ENCODE peak calls at places on chromosomes 3 and 15, in eight cellular contexts. J, G, D, U, E, F, L and Y are unnamed samples.

GRCh38 chr15:91956026-91956723 is 102.7 kb downstream of the SLCO3A1 start:
- DNase-seq in J (peak; percentile 53), G (no peak), D (no peak), U (peak; percentile 3), E (peak; percentile 48), F (peak; percentile 25), L (no peak), Y (no peak)

GRCh38 chr15:95953032-95953431 is 377.5 kb upstream of the NR2F2 start:
- DNase-seq in J (no peak), G (no peak), D (no peak), U (peak; percentile 56), E (no peak), F (peak; percentile 8), L (no peak), Y (no peak)

GRCh38 chr3:47424434-47425382 is 43.9 kb downstream of the PTPN23 start:
- DNase-seq in J (no peak), G (no peak), D (no peak), U (no peak), E (no peak), F (no peak), L (no peak), Y (no peak)

GRCh38 chr3:123773681-123774431 is 110.3 kb downstream of the MYLK start:
- DNase-seq in J (peak; percentile 98), G (no peak), D (peak; percentile 30), U (no peak), E (no peak), F (peak; percentile 82), L (no peak), Y (no peak)

GRCh38 chr3:101859882-101860281 is 10.6 kb downstream of the NFKBIZ start:
- DNase-seq in J (no peak), G (no peak), D (no peak), U (no peak), E (no peak), F (no peak), L (no peak), Y (no peak)

GRCh38 chr15:74399511-74400312 is 32.3 kb upstream of the CYP11A1 start:
- DNase-seq in J (peak; percentile 81), G (no peak), D (no peak), U (peak; percentile 60), E (no peak), F (peak; percentile 91), L (no peak), Y (no peak)

GRCh38 chr15:45941367-45941766 is 306.5 kb downstream of the SQOR start:
- DNase-seq in J (no peak), G (no peak), D (no peak), U (no peak), E (no peak), F (no peak), L (no peak), Y (no peak)

GRCh38 chr3:151230644-151231043 is 27.6 kb upstream of the GPR171 start:
- DNase-seq in J (no peak), G (no peak), D (no peak), U (no peak), E (no peak), F (no peak), L (no peak), Y (no peak)

GRCh38 chr3:197750396-197750831 is 731 bp downstream of the FYTTD1 start:
- DNase-seq in J (peak; percentile 70), G (no peak), D (peak; percentile 53), U (peak; percentile 78), E (no peak), F (peak; percentile 66), L (peak; percentile 73), Y (no peak)

GRCh38 chr15:66877558-66878285 is 175.7 kb downstream of the SMAD6 start:
- DNase-seq in J (no peak), G (no peak), D (peak; percentile 5), U (no peak), E (no peak), F (no peak), L (peak; percentile 51), Y (no peak)

GRCh38 chr3:31980530-31981205 is 394 bp downstream of the OSBPL10 start:
- DNase-seq in J (no peak), G (no peak), D (peak; percentile 47), U (peak; percentile 57), E (no peak), F (peak; percentile 66), L (peak; percentile 73), Y (no peak)

GRCh38 chr3:5800965-5801364 is 613.5 kb downstream of the EDEM1 start:
- DNase-seq in J (no peak), G (no peak), D (no peak), U (no peak), E (no peak), F (no peak), L (no peak), Y (no peak)

GRCh38 chr3:12400795-12401194 is 83.5 kb upstream of the TSEN2 start:
- DNase-seq in J (peak; percentile 56), G (peak; percentile 54), D (no peak), U (peak; percentile 83), E (no peak), F (peak; percentile 91), L (no peak), Y (peak; percentile 53)

GRCh38 chr3:155995525-155996370 is 124.6 kb upstream of the KCNAB1 start:
- DNase-seq in J (peak; percentile 61), G (peak; percentile 28), D (no peak), U (peak; percentile 85), E (no peak), F (peak; percentile 58), L (no peak), Y (no peak)

GRCh38 chr3:190038050-190038631 is 82.6 kb downstream of the P3H2 start:
- DNase-seq in J (peak; percentile 36), G (no peak), D (no peak), U (peak; percentile 86), E (no peak), F (peak; percentile 72), L (peak; percentile 90), Y (peak; percentile 52)

GRCh38 chr15:92637621-92638020 is 18.0 kb downstream of the FAM174B start:
- DNase-seq in J (no peak), G (no peak), D (no peak), U (no peak), E (no peak), F (no peak), L (no peak), Y (no peak)

GRCh38 chr3:10930641-10931040 is 61.9 kb upstream of the SLC6A1 start:
- DNase-seq in J (no peak), G (no peak), D (no peak), U (no peak), E (no peak), F (no peak), L (peak; percentile 6), Y (no peak)

GRCh38 chr3:187955076-187955952 is 198.6 kb upstream of the LPP start:
- DNase-seq in J (peak; percentile 77), G (peak; percentile 52), D (peak; percentile 72), U (peak; percentile 99), E (no peak), F (peak; percentile 90), L (peak; percentile 32), Y (peak; percentile 99)

GRCh38 chr3:142448424-142448823 is 587 bp upstream of the XRN1 start:
- DNase-seq in J (peak; percentile 3), G (no peak), D (no peak), U (peak; percentile 35), E (no peak), F (peak; percentile 6), L (no peak), Y (no peak)

GRCh38 chr3:107676469-107677309 is 153.9 kb downstream of the BBX start:
- DNase-seq in J (peak; percentile 35), G (no peak), D (no peak), U (peak; percentile 64), E (no peak), F (no peak), L (no peak), Y (no peak)

GRCh38 chr3:191376742-191377141 is 46.4 kb upstream of the UTS2B start:
- DNase-seq in J (peak; percentile 80), G (peak; percentile 36), D (no peak), U (peak; percentile 83), E (no peak), F (peak; percentile 73), L (no peak), Y (peak; percentile 51)

GRCh38 chr15:70318996-70319465 is 221.3 kb upstream of the TLE3 start:
- DNase-seq in J (peak; percentile 93), G (peak; percentile 60), D (no peak), U (peak; percentile 91), E (no peak), F (peak; percentile 80), L (no peak), Y (no peak)
- H3K4me3 ChIP-seq in J (no peak overlapping the region), G (no peak overlapping the region), D (no peak overlapping the region), U (no peak overlapping the region), E (no peak overlapping the region), F (no peak overlapping the region), L (no peak overlapping the region), Y (no peak overlapping the region)

GRCh38 chr3:55362206-55362960 is 124.7 kb downstream of the WNT5A start:
- DNase-seq in J (peak; percentile 47), G (no peak), D (no peak), U (peak; percentile 50), E (no peak), F (peak; percentile 65), L (no peak), Y (no peak)

DNA sequence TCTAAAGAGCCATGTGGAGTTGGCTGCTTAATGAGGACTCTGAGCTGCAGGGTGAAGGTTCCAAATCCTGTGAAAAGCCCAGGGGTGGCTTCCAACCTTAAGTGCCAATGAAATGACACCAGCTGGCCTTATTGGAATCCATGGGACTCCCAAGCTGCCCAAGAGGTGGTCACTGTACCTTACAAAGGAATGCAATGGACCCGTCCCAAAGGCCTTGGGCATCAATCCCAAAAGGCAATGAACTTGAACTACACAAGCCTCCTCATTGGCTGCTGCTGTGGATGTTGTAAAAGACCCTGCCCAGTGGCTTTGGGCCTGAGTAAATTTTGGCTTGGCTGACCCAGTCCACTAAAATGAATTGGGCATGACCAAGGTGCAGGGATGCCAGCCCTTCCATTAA is 129.3 kb downstream of the WNT5A start:
- DNase-seq in J (no peak), G (no peak), D (no peak), U (no peak), E (no peak), F (no peak), L (no peak), Y (no peak)
- H3K4me3 ChIP-seq in J (no peak overlapping the region), G (no peak overlapping the region), D (no peak overlapping the region), U (no peak overlapping the region), E (no peak overlapping the region), F (no peak overlapping the region), L (no peak overlapping the region), Y (no peak overlapping the region)

GRCh38 chr3:53222183-53222901 is 33.5 kb downstream of the TKT start:
- DNase-seq in J (no peak), G (no peak), D (no peak), U (no peak), E (no peak), F (no peak), L (no peak), Y (no peak)
- H3K4me3 ChIP-seq in J (no peak overlapping the region), G (no peak overlapping the region), D (no peak overlapping the region), U (no peak overlapping the region), E (no peak overlapping the region), F (no peak overlapping the region), L (no peak overlapping the region), Y (no peak overlapping the region)

DNA sequence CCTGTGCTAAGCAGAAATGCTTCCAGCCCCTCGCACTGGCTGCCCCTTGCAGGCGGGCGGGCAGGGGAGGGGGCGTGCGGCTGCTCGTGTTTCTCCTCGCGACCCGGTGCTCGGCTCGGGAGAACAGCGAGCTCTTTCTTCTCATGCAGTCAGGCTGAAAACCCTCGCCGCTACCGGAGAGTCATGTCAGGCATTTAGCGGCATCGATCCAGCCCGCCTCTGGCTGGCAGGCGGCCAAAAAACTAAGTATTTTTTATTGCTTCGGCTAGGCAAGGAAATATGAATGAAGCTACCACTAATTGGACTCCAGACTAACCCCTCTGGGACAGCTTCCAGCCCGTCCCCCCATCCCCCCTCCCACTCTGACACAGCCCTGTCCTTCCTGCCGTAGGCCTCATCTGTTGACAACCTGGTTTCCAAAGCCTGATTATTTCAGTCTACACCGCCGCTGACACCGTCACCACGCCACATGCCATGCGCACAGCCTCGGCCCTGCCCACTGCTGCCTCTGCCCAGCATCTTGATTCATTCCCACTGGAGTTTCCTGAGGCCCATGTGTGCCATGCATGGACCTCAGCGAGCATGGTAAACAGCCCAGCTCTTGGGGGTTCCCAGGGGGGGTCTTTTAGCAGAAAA is 35.3 kb downstream of the TLE3 start:
- DNase-seq in J (peak; percentile 97), G (peak; percentile 87), D (peak; percentile 61), U (peak; percentile 94), E (no peak), F (peak; percentile 95), L (peak; percentile 62), Y (peak; percentile 37)
- H3K4me3 ChIP-seq in J (no peak overlapping the region), G (peak overlapping the region; percentile 40), D (peak overlapping the region; percentile 1), U (peak overlapping the region; percentile 20), E (no peak overlapping the region), F (peak overlapping the region; percentile 16), L (no peak overlapping the region), Y (no peak overlapping the region)